ENCODE peak calls at places on chromosomes 12 and 14, in nine cellular contexts. One of them, this sample, is unnamed.

GRCh38 chr12:68440068-68440581 is 108.0 kb upstream of the MDM1 start:
- DNase-seq in heart right ventricle: no peak
- DNase-seq in HCT116: no peak
- DNase-seq in stimulated activated CD4-positive, alpha-beta T cell treated with anti-CD3 and anti-CD28 coated beads, Interleukin-1b, Interleukin-23, amount 100 ng/mL, for 1 hour: no peak
- DNase-seq in CD8-positive, alpha-beta memory T cell: no peak
- DNase-seq in lung: no peak
- DNase-seq in stimulated activated CD8-positive, alpha-beta memory T cell treated with anti-CD3 and anti-CD28 coated beads, Interleukin-7, amount 100 ng/mL, for 1 hour: no peak
- DNase-seq in NAMALWA: no peak
- DNase-seq in fibroblast of pulmonary artery: peak
- DNase-seq in this sample: peak

GRCh38 chr12:49030119-49030518 is 11.5 kb upstream of the PRKAG1 start:
- DNase-seq in heart right ventricle: no peak
- DNase-seq in HCT116: no peak
- DNase-seq in stimulated activated CD4-positive, alpha-beta T cell treated with anti-CD3 and anti-CD28 coated beads, Interleukin-1b, Interleukin-23, amount 100 ng/mL, for 1 hour: no peak
- DNase-seq in CD8-positive, alpha-beta memory T cell: no peak
- DNase-seq in lung: no peak
- DNase-seq in stimulated activated CD8-positive, alpha-beta memory T cell treated with anti-CD3 and anti-CD28 coated beads, Interleukin-7, amount 100 ng/mL, for 1 hour: no peak
- DNase-seq in NAMALWA: no peak
- DNase-seq in fibroblast of pulmonary artery: no peak
- DNase-seq in this sample: no peak

GRCh38 chr14:21092147-21093011 is 6.1 kb downstream of the ZNF219 start:
- DNase-seq in heart right ventricle: peak
- DNase-seq in HCT116: peak
- DNase-seq in stimulated activated CD4-positive, alpha-beta T cell treated with anti-CD3 and anti-CD28 coated beads, Interleukin-1b, Interleukin-23, amount 100 ng/mL, for 1 hour: peak
- DNase-seq in CD8-positive, alpha-beta memory T cell: peak
- DNase-seq in lung: peak
- DNase-seq in stimulated activated CD8-positive, alpha-beta memory T cell treated with anti-CD3 and anti-CD28 coated beads, Interleukin-7, amount 100 ng/mL, for 1 hour: peak
- DNase-seq in NAMALWA: peak
- DNase-seq in fibroblast of pulmonary artery: peak
- DNase-seq in this sample: peak

GRCh38 chr12:30067156-30067555 is 283.4 kb upstream of the TMTC1 start:
- DNase-seq in heart right ventricle: no peak
- DNase-seq in HCT116: no peak
- DNase-seq in stimulated activated CD4-positive, alpha-beta T cell treated with anti-CD3 and anti-CD28 coated beads, Interleukin-1b, Interleukin-23, amount 100 ng/mL, for 1 hour: no peak
- DNase-seq in CD8-positive, alpha-beta memory T cell: no peak
- DNase-seq in lung: no peak
- DNase-seq in stimulated activated CD8-positive, alpha-beta memory T cell treated with anti-CD3 and anti-CD28 coated beads, Interleukin-7, amount 100 ng/mL, for 1 hour: no peak
- DNase-seq in NAMALWA: no peak
- DNase-seq in fibroblast of pulmonary artery: peak
- DNase-seq in this sample: no peak

GRCh38 chr14:52876311-52876710 is 74.5 kb downstream of the FERMT2 start:
- DNase-seq in heart right ventricle: no peak
- DNase-seq in HCT116: no peak
- DNase-seq in stimulated activated CD4-positive, alpha-beta T cell treated with anti-CD3 and anti-CD28 coated beads, Interleukin-1b, Interleukin-23, amount 100 ng/mL, for 1 hour: no peak
- DNase-seq in CD8-positive, alpha-beta memory T cell: no peak
- DNase-seq in lung: no peak
- DNase-seq in stimulated activated CD8-positive, alpha-beta memory T cell treated with anti-CD3 and anti-CD28 coated beads, Interleukin-7, amount 100 ng/mL, for 1 hour: no peak
- DNase-seq in NAMALWA: no peak
- DNase-seq in fibroblast of pulmonary artery: peak
- DNase-seq in this sample: no peak

GRCh38 chr14:57287745-57288144 is 19.0 kb downstream of the AP5M1 start:
- DNase-seq in heart right ventricle: no peak
- DNase-seq in HCT116: no peak
- DNase-seq in stimulated activated CD4-positive, alpha-beta T cell treated with anti-CD3 and anti-CD28 coated beads, Interleukin-1b, Interleukin-23, amount 100 ng/mL, for 1 hour: no peak
- DNase-seq in CD8-positive, alpha-beta memory T cell: no peak
- DNase-seq in lung: no peak
- DNase-seq in stimulated activated CD8-positive, alpha-beta memory T cell treated with anti-CD3 and anti-CD28 coated beads, Interleukin-7, amount 100 ng/mL, for 1 hour: no peak
- DNase-seq in NAMALWA: no peak
- DNase-seq in fibroblast of pulmonary artery: no peak
- DNase-seq in this sample: no peak

GRCh38 chr12:123867141-123867540 is 105.0 kb downstream of the DNAH10 start:
- DNase-seq in heart right ventricle: no peak
- DNase-seq in HCT116: no peak
- DNase-seq in stimulated activated CD4-positive, alpha-beta T cell treated with anti-CD3 and anti-CD28 coated beads, Interleukin-1b, Interleukin-23, amount 100 ng/mL, for 1 hour: no peak
- DNase-seq in CD8-positive, alpha-beta memory T cell: no peak
- DNase-seq in lung: no peak
- DNase-seq in stimulated activated CD8-positive, alpha-beta memory T cell treated with anti-CD3 and anti-CD28 coated beads, Interleukin-7, amount 100 ng/mL, for 1 hour: no peak
- DNase-seq in NAMALWA: no peak
- DNase-seq in fibroblast of pulmonary artery: no peak
- DNase-seq in this sample: no peak

GRCh38 chr12:52193991-52194390 is 2.2 kb upstream of the KRT80 start:
- DNase-seq in heart right ventricle: no peak
- DNase-seq in HCT116: no peak
- DNase-seq in stimulated activated CD4-positive, alpha-beta T cell treated with anti-CD3 and anti-CD28 coated beads, Interleukin-1b, Interleukin-23, amount 100 ng/mL, for 1 hour: no peak
- DNase-seq in CD8-positive, alpha-beta memory T cell: no peak
- DNase-seq in lung: no peak
- DNase-seq in stimulated activated CD8-positive, alpha-beta memory T cell treated with anti-CD3 and anti-CD28 coated beads, Interleukin-7, amount 100 ng/mL, for 1 hour: no peak
- DNase-seq in NAMALWA: no peak
- DNase-seq in fibroblast of pulmonary artery: peak
- DNase-seq in this sample: no peak

GRCh38 chr12:32535260-32535999 is 136.1 kb downstream of the FGD4 start:
- DNase-seq in heart right ventricle: peak
- DNase-seq in HCT116: no peak
- DNase-seq in stimulated activated CD4-positive, alpha-beta T cell treated with anti-CD3 and anti-CD28 coated beads, Interleukin-1b, Interleukin-23, amount 100 ng/mL, for 1 hour: no peak
- DNase-seq in CD8-positive, alpha-beta memory T cell: no peak
- DNase-seq in lung: peak
- DNase-seq in stimulated activated CD8-positive, alpha-beta memory T cell treated with anti-CD3 and anti-CD28 coated beads, Interleukin-7, amount 100 ng/mL, for 1 hour: no peak
- DNase-seq in NAMALWA: peak
- DNase-seq in fibroblast of pulmonary artery: peak
- DNase-seq in this sample: peak

GRCh38 chr12:569803-570236 is 93.4 kb downstream of the NINJ2 start:
- DNase-seq in heart right ventricle: peak
- DNase-seq in HCT116: peak
- DNase-seq in stimulated activated CD4-positive, alpha-beta T cell treated with anti-CD3 and anti-CD28 coated beads, Interleukin-1b, Interleukin-23, amount 100 ng/mL, for 1 hour: peak
- DNase-seq in CD8-positive, alpha-beta memory T cell: peak
- DNase-seq in lung: peak
- DNase-seq in stimulated activated CD8-positive, alpha-beta memory T cell treated with anti-CD3 and anti-CD28 coated beads, Interleukin-7, amount 100 ng/mL, for 1 hour: peak
- DNase-seq in NAMALWA: peak
- DNase-seq in fibroblast of pulmonary artery: peak
- DNase-seq in this sample: peak

GRCh38 chr12:43444940-43445564 is 107.0 kb downstream of the ADAMTS20 start:
- DNase-seq in heart right ventricle: no peak
- DNase-seq in HCT116: peak
- DNase-seq in stimulated activated CD4-positive, alpha-beta T cell treated with anti-CD3 and anti-CD28 coated beads, Interleukin-1b, Interleukin-23, amount 100 ng/mL, for 1 hour: peak
- DNase-seq in CD8-positive, alpha-beta memory T cell: peak
- DNase-seq in lung: peak
- DNase-seq in stimulated activated CD8-positive, alpha-beta memory T cell treated with anti-CD3 and anti-CD28 coated beads, Interleukin-7, amount 100 ng/mL, for 1 hour: no peak
- DNase-seq in NAMALWA: peak
- DNase-seq in fibroblast of pulmonary artery: peak
- DNase-seq in this sample: no peak

GRCh38 chr14:33754264-33754663 is 196.6 kb downstream of the EGLN3 start:
- DNase-seq in heart right ventricle: no peak
- DNase-seq in HCT116: no peak
- DNase-seq in stimulated activated CD4-positive, alpha-beta T cell treated with anti-CD3 and anti-CD28 coated beads, Interleukin-1b, Interleukin-23, amount 100 ng/mL, for 1 hour: no peak
- DNase-seq in CD8-positive, alpha-beta memory T cell: no peak
- DNase-seq in lung: no peak
- DNase-seq in stimulated activated CD8-positive, alpha-beta memory T cell treated with anti-CD3 and anti-CD28 coated beads, Interleukin-7, amount 100 ng/mL, for 1 hour: no peak
- DNase-seq in NAMALWA: no peak
- DNase-seq in fibroblast of pulmonary artery: peak
- DNase-seq in this sample: no peak

GRCh38 chr14:102140027-102140749 is 491 bp downstream of the WDR20 start:
- DNase-seq in heart right ventricle: peak
- DNase-seq in HCT116: no peak
- DNase-seq in stimulated activated CD4-positive, alpha-beta T cell treated with anti-CD3 and anti-CD28 coated beads, Interleukin-1b, Interleukin-23, amount 100 ng/mL, for 1 hour: peak
- DNase-seq in CD8-positive, alpha-beta memory T cell: peak
- DNase-seq in lung: peak
- DNase-seq in stimulated activated CD8-positive, alpha-beta memory T cell treated with anti-CD3 and anti-CD28 coated beads, Interleukin-7, amount 100 ng/mL, for 1 hour: no peak
- DNase-seq in NAMALWA: peak
- DNase-seq in fibroblast of pulmonary artery: peak
- DNase-seq in this sample: peak

GRCh38 chr12:68855111-68855510 is 47.1 kb downstream of the MDM2 start:
- DNase-seq in heart right ventricle: no peak
- DNase-seq in HCT116: no peak
- DNase-seq in stimulated activated CD4-positive, alpha-beta T cell treated with anti-CD3 and anti-CD28 coated beads, Interleukin-1b, Interleukin-23, amount 100 ng/mL, for 1 hour: no peak
- DNase-seq in CD8-positive, alpha-beta memory T cell: no peak
- DNase-seq in lung: no peak
- DNase-seq in stimulated activated CD8-positive, alpha-beta memory T cell treated with anti-CD3 and anti-CD28 coated beads, Interleukin-7, amount 100 ng/mL, for 1 hour: no peak
- DNase-seq in NAMALWA: no peak
- DNase-seq in fibroblast of pulmonary artery: no peak
- DNase-seq in this sample: no peak

GRCh38 chr12:75560167-75560566 is 48.8 kb upstream of the KRR1 start:
- DNase-seq in heart right ventricle: no peak
- DNase-seq in HCT116: no peak
- DNase-seq in stimulated activated CD4-positive, alpha-beta T cell treated with anti-CD3 and anti-CD28 coated beads, Interleukin-1b, Interleukin-23, amount 100 ng/mL, for 1 hour: no peak
- DNase-seq in CD8-positive, alpha-beta memory T cell: no peak
- DNase-seq in lung: no peak
- DNase-seq in stimulated activated CD8-positive, alpha-beta memory T cell treated with anti-CD3 and anti-CD28 coated beads, Interleukin-7, amount 100 ng/mL, for 1 hour: no peak
- DNase-seq in NAMALWA: peak
- DNase-seq in fibroblast of pulmonary artery: peak
- DNase-seq in this sample: no peak

GRCh38 chr14:51448831-51449665 is 202.7 kb upstream of the FRMD6 start:
- DNase-seq in heart right ventricle: no peak
- DNase-seq in HCT116: no peak
- DNase-seq in stimulated activated CD4-positive, alpha-beta T cell treated with anti-CD3 and anti-CD28 coated beads, Interleukin-1b, Interleukin-23, amount 100 ng/mL, for 1 hour: no peak
- DNase-seq in CD8-positive, alpha-beta memory T cell: no peak
- DNase-seq in lung: no peak
- DNase-seq in stimulated activated CD8-positive, alpha-beta memory T cell treated with anti-CD3 and anti-CD28 coated beads, Interleukin-7, amount 100 ng/mL, for 1 hour: no peak
- DNase-seq in NAMALWA: no peak
- DNase-seq in fibroblast of pulmonary artery: peak
- DNase-seq in this sample: peak

GRCh38 chr12:19482551-19483109 is 43.3 kb downstream of the AEBP2 start:
- DNase-seq in heart right ventricle: peak
- DNase-seq in HCT116: no peak
- DNase-seq in stimulated activated CD4-positive, alpha-beta T cell treated with anti-CD3 and anti-CD28 coated beads, Interleukin-1b, Interleukin-23, amount 100 ng/mL, for 1 hour: no peak
- DNase-seq in CD8-positive, alpha-beta memory T cell: peak
- DNase-seq in lung: no peak
- DNase-seq in stimulated activated CD8-positive, alpha-beta memory T cell treated with anti-CD3 and anti-CD28 coated beads, Interleukin-7, amount 100 ng/mL, for 1 hour: peak
- DNase-seq in NAMALWA: no peak
- DNase-seq in fibroblast of pulmonary artery: peak
- DNase-seq in this sample: no peak

GRCh38 chr14:103700753-103701490 is 14.3 kb downstream of the XRCC3 start:
- DNase-seq in heart right ventricle: peak
- DNase-seq in HCT116: no peak
- DNase-seq in stimulated activated CD4-positive, alpha-beta T cell treated with anti-CD3 and anti-CD28 coated beads, Interleukin-1b, Interleukin-23, amount 100 ng/mL, for 1 hour: no peak
- DNase-seq in CD8-positive, alpha-beta memory T cell: no peak
- DNase-seq in lung: no peak
- DNase-seq in stimulated activated CD8-positive, alpha-beta memory T cell treated with anti-CD3 and anti-CD28 coated beads, Interleukin-7, amount 100 ng/mL, for 1 hour: no peak
- DNase-seq in NAMALWA: no peak
- DNase-seq in fibroblast of pulmonary artery: no peak
- DNase-seq in this sample: peak

GRCh38 chr12:6328945-6329692 is 12.8 kb downstream of the TNFRSF1A start:
- DNase-seq in heart right ventricle: no peak
- DNase-seq in HCT116: no peak
- DNase-seq in stimulated activated CD4-positive, alpha-beta T cell treated with anti-CD3 and anti-CD28 coated beads, Interleukin-1b, Interleukin-23, amount 100 ng/mL, for 1 hour: no peak
- DNase-seq in CD8-positive, alpha-beta memory T cell: no peak
- DNase-seq in lung: no peak
- DNase-seq in stimulated activated CD8-positive, alpha-beta memory T cell treated with anti-CD3 and anti-CD28 coated beads, Interleukin-7, amount 100 ng/mL, for 1 hour: no peak
- DNase-seq in NAMALWA: no peak
- DNase-seq in fibroblast of pulmonary artery: no peak
- DNase-seq in this sample: no peak

GRCh38 chr14:100531591-100532121 is 55.6 kb downstream of the BEGAIN start:
- DNase-seq in heart right ventricle: no peak
- DNase-seq in HCT116: no peak
- DNase-seq in stimulated activated CD4-positive, alpha-beta T cell treated with anti-CD3 and anti-CD28 coated beads, Interleukin-1b, Interleukin-23, amount 100 ng/mL, for 1 hour: no peak
- DNase-seq in CD8-positive, alpha-beta memory T cell: no peak
- DNase-seq in lung: peak
- DNase-seq in stimulated activated CD8-positive, alpha-beta memory T cell treated with anti-CD3 and anti-CD28 coated beads, Interleukin-7, amount 100 ng/mL, for 1 hour: no peak
- DNase-seq in NAMALWA: no peak
- DNase-seq in fibroblast of pulmonary artery: no peak
- DNase-seq in this sample: peak

This sample was measured in psoas muscle.